ENCODE peak calls at places on chromosomes 13 and 19, in five cellular contexts. J is pancreas; X is CD8-positive, alpha-beta T cell; T is dorsolateral prefrontal cortex; B is suprapubic skin. V is an unnamed sample.

GRCh38 chr13:25602206-25602605 is 230.4 kb downstream of the ATP8A2 start:
- DNase-seq in X (no peak), B (no peak), T (no peak), J (no peak), V (no peak)

GRCh38 chr13:109517516-109517915 is 268.9 kb downstream of the IRS2 start:
- DNase-seq in J (no peak), T (no peak), X (no peak), B (no peak), V (no peak)

GRCh38 chr19:11680689-11681302 is 58.0 kb downstream of the ZNF823 start:
- DNase-seq in X (no peak), B (no peak), J (no peak), T (no peak), V (no peak)

GRCh38 chr13:52010890-52011689 is at the start of gene ATP7B:
- DNase-seq in T (no peak), B (peak), X (peak), J (no peak), V (no peak)

GRCh38 chr19:15563325-15563794 is 51.7 kb upstream of the CYP4F8 start:
- DNase-seq in B (no peak), J (peak), X (no peak), T (no peak), V (no peak)

GRCh38 chr13:98039261-98039660 is 85.8 kb downstream of the IPO5 start:
- DNase-seq in J (no peak), X (no peak), B (no peak), T (no peak), V (no peak)

GRCh38 chr19:50020481-50020880 is 4.7 kb downstream of the VRK3 start:
- DNase-seq in X (no peak), J (no peak), B (no peak), T (no peak), V (no peak)

GRCh38 chr13:24727731-24728601 is 36.0 kb upstream of the RNF17 start:
- DNase-seq in T (no peak), B (no peak), X (peak), J (no peak), V (peak)

GRCh38 chr19:12639901-12640613 is 26.5 kb downstream of the MAN2B1 start:
- DNase-seq in X (peak), T (peak), J (peak), B (peak), V (peak)

GRCh38 chr19:47095707-47096704 is 17.6 kb downstream of the ZC3H4 start:
- DNase-seq in T (no peak), B (peak), J (peak), X (no peak), V (no peak)

GRCh38 chr13:28097503-28097902 is 2.9 kb downstream of the FLT3 start:
- DNase-seq in T (no peak), J (no peak), B (no peak), X (no peak), V (no peak)

GRCh38 chr19:29269641-29270040 is 56.7 kb upstream of the UQCRFS1 start:
- DNase-seq in X (peak), T (no peak), B (peak), J (no peak), V (no peak)

GRCh38 chr19:33628921-33629825 is 7.4 kb downstream of the CHST8 start:
- DNase-seq in J (no peak), T (no peak), X (no peak), B (no peak), V (no peak)

GRCh38 chr19:36821758-36822157 is 16.4 kb downstream of the ZNF790 start:
- DNase-seq in B (no peak), T (no peak), J (no peak), X (no peak), V (no peak)

GRCh38 chr19:52331757-52332156 is 4.3 kb upstream of the ZNF610 start:
- DNase-seq in B (no peak), T (no peak), J (no peak), X (no peak), V (no peak)

GRCh38 chr13:78241278-78241919 is 322.8 kb upstream of the EDNRB start:
- DNase-seq in J (peak), T (peak), B (no peak), X (no peak), V (no peak)

GRCh38 chr13:27922974-27923612 is 3.3 kb downstream of the PDX1 start:
- DNase-seq in T (no peak), J (no peak), X (no peak), B (no peak), V (no peak)

GRCh38 chr13:29567411-29567810 is 28.1 kb downstream of the SLC7A1 start:
- DNase-seq in B (no peak), X (no peak), T (no peak), J (no peak), V (no peak)

GRCh38 chr19:17803264-17803896 is 8.4 kb downstream of the B3GNT3 start:
- DNase-seq in B (no peak), X (peak), T (no peak), J (no peak), V (no peak)

GRCh38 chr13:32645854-32646253 is 59.6 kb downstream of the PDS5B start:
- DNase-seq in T (no peak), B (no peak), X (no peak), J (no peak), V (no peak)

GRCh38 chr19:51143486-51143885 is 1.4 kb downstream of the SIGLEC7 start:
- DNase-seq in X (no peak), T (no peak), J (no peak), B (no peak), V (no peak)

GRCh38 chr19:11223208-11223607 is 16.2 kb upstream of the ANGPTL8 start:
- DNase-seq in X (no peak), J (no peak), B (no peak), T (no peak), V (no peak)

GRCh38 chr13:109789262-109789661 is 2.9 kb upstream of the IRS2 start:
- DNase-seq in J (no peak), T (no peak), X (no peak), B (no peak), V (no peak)

GRCh38 chr19:55484571-55485438 is at the start of gene NAT14:
- DNase-seq in X (peak), J (peak), T (peak), B (peak), V (peak)

GRCh38 chr19:39870171-39870971 is 24.2 kb upstream of the FBL start:
- DNase-seq in X (no peak), B (no peak), T (no peak), J (no peak), V (no peak)

GRCh38 chr13:20721454-20722357 is 18.2 kb downstream of the IL17D start:
- DNase-seq in J (peak), B (no peak), T (no peak), X (no peak), V (no peak)

GRCh38 chr19:22617614-22618325 is 16.4 kb upstream of the ZNF492 start:
- DNase-seq in X (no peak), J (no peak), T (no peak), B (no peak), V (no peak)

GRCh38 chr13:106599875-106600797 is 32.2 kb upstream of the ARGLU1 start:
- DNase-seq in J (no peak), T (no peak), B (no peak), X (no peak), V (no peak)

GRCh38 chr13:74866151-74866550 is 615.8 kb downstream of the TBC1D4 start:
- DNase-seq in X (no peak), B (no peak), T (no peak), J (no peak), V (no peak)

GRCh38 chr19:10353793-10354391 is 14.5 kb upstream of the ICAM3 start:
- DNase-seq in T (no peak), B (no peak), J (no peak), X (no peak), V (no peak)

GRCh38 chr13:99895428-99895998 is 76.1 kb downstream of the ZIC5 start:
- DNase-seq in X (peak), B (no peak), T (no peak), J (no peak), V (no peak)

GRCh38 chr13:35733832-35734231 is 257.3 kb upstream of the MAB21L1 start:
- DNase-seq in J (no peak), T (no peak), X (no peak), B (no peak), V (no peak)

GRCh38 chr13:23007430-23007829 is 173.3 kb upstream of the SGCG start:
- DNase-seq in T (no peak), X (no peak), B (no peak), J (no peak), V (no peak)

GRCh38 chr13:51006067-51006800 is 96.6 kb downstream of the RNASEH2B start:
- DNase-seq in J (no peak), B (no peak), T (peak), X (no peak), V (no peak)

GRCh38 chr19:10471909-10472308 is 31.2 kb downstream of the KEAP1 start:
- DNase-seq in B (no peak), X (no peak), T (no peak), J (no peak), V (no peak)

GRCh38 chr19:54418030-54418929 is 3.0 kb downstream of the TTYH1 start:
- DNase-seq in J (no peak), B (no peak), X (no peak), T (peak), V (no peak)

GRCh38 chr13:36323951-36324566 is 22.1 kb downstream of the SPART start:
- DNase-seq in X (no peak), B (no peak), T (no peak), J (no peak), V (no peak)

GRCh38 chr19:32339988-32340874 is 5.2 kb upstream of the ZNF507 start:
- DNase-seq in T (peak), J (peak), B (no peak), X (peak), V (peak)

DNA sequence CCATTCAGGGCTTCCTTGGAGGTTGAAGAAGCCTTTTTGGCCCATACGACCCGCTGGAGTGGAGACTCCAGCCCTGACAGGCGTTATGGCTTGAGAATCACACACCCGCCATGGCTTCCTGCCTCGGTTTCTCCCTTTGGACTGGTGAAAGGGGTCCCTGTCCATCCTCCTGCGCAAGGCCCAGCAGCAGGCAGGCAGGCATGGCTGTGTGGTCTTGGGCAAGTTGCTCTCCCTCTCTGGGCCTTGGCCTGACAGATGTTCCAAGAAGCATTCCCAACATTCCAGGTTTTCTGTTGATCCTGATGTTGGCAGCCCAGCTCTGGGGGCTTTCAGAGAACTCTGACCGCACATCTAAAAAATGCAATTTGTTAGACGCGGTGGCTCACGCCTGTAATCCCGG is 8.1 kb downstream of the PTPRS start:
- DNase-seq in T (no peak), X (no peak), B (no peak), J (no peak), V (no peak)
- H3K27ac ChIP-seq in T (no peak), X (no peak), B (no peak), J (no peak), V (no peak)

DNA sequence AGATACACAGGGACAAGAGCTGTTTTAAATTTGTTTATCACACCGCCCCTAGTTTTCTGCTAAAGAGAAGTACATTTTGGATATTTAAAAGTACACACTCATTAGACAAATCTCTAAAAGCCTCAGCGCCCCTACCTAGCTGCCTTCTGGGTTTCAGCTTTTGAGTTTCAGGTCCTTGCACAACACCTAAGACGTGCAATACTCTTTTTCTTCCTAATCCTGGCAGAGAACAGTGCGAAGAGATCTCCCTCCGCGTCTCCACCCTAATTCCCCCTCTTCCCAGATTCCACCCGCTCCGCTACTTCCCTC is 419 bp upstream of the KLF5 start:
- DNase-seq in B (no peak), T (no peak), J (no peak), X (no peak), V (no peak)
- H3K27ac ChIP-seq in B (peak), T (no peak), J (peak), X (no peak), V (peak)

DNA sequence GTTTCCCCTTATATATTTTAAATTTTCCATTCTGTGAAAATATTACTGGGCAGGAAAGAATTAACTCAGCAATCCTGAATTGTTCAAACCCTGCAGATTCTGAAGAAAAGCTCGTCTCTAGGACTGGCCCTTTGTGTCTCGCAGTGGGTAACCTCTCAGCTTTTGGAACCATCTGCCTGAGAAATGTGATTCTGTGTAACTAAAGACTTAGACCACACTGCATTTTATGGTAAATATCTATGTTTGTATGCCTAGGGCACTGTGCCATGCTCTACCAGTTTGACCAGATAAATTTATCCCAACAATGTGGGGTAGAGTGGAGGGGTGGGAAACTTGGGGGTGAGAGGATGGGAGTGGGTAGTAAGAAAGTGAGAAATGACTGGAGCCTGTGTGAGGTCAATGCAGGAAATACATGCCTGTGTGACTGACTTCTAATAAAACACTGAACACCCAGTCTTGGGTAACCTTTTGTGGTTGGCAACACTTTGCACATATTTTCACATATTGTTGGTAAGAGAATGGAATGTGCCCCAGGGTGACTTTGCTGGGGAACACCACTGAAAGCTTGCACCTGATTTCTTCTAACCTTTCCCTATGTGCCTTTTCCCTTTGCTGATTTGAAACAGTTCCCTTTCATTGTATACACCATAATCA is 1181.9 kb downstream of the OLFM4 start:
- DNase-seq in J (no peak), X (no peak), T (no peak), B (no peak), V (no peak)
- H3K27ac ChIP-seq in J (no peak), X (no peak), T (no peak), B (no peak), V (no peak)

DNA sequence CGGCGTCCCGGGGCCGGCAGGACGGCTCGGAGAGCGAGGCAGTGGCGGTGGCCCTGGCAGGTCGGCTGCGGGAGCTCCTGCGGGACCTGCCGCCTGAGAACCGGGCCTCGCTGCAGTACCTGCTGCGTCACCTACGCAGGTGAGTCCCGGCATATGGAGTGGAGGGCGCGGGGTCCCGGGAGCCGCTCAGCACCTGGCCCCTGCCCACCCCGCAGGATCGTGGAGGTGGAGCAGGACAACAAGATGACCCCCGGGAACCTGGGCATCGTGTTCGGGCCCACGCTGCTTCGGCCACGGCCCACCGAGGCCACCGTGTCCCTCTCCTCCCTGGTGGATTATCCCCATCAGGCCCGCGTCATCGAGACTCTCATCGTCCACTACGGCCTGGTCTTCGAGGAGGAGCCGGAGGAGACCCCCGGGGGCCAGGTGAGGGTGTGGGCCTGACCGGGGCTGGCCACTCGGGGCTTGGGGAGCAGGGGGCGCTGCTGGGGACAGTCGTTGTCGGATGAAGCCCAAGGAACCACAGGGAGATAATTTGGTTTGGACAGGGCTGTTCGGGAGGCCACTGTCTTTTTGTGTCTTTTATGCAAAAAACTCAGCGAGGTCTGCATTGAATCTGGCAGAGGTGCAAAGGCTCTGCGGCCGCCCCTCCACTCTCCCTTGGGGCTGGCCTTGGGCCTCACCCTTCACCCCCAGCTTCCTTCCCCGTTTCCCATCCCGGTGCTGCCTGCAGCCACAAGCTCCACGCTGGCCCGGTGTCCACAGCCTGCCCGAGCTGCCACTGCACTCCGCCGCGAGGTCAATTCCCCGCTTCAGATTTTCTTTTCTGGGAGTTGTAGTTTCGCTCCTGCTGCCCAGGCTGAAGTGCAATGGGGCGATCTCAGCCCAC is 12.0 kb downstream of the POLR2E start:
- DNase-seq in X (no peak), B (no peak), J (peak), T (no peak), V (no peak)
- H3K27ac ChIP-seq in X (no peak), B (peak), J (no peak), T (no peak), V (no peak)

DNA sequence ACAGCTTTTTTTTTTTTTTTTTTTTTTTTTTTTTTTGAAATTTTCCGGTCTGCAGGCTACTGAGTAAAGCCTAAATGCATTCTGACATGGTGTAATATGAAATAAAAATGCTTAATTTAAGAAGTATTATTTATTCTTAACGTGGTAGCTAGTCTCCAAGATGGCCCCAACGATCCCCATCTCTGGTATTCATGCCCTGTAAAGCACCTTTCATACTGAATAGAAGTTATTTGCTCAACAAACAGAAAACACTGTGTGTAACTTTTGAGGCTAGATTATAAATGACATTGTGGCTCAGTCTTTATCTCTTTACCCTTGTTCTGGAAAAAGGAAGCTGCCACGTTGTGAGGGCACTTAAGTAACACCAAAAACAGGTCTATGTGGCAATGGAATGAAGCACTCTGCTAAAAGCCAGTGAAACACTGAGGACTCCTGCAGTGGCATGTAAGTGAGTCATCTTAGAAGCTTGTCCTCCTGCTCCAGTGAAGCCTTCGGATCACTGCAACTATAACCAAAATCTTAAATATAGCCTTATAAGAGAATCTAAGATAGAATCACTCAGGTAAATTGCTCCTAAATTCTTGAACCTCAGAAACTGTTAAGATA is 128.7 kb downstream of the UGGT2 start:
- DNase-seq in B (no peak), J (no peak), X (no peak), T (no peak), V (no peak)
- H3K27ac ChIP-seq in B (no peak), J (no peak), X (no peak), T (no peak), V (no peak)

GRCh38 chr19:48879025-48879572 is 6.9 kb downstream of the PPP1R15A start:
- DNase-seq in X (no peak), T (no peak), B (no peak), J (no peak), V (no peak)
- H3K27ac ChIP-seq in X (no peak), T (no peak), B (no peak), J (no peak), V (no peak)

DNA sequence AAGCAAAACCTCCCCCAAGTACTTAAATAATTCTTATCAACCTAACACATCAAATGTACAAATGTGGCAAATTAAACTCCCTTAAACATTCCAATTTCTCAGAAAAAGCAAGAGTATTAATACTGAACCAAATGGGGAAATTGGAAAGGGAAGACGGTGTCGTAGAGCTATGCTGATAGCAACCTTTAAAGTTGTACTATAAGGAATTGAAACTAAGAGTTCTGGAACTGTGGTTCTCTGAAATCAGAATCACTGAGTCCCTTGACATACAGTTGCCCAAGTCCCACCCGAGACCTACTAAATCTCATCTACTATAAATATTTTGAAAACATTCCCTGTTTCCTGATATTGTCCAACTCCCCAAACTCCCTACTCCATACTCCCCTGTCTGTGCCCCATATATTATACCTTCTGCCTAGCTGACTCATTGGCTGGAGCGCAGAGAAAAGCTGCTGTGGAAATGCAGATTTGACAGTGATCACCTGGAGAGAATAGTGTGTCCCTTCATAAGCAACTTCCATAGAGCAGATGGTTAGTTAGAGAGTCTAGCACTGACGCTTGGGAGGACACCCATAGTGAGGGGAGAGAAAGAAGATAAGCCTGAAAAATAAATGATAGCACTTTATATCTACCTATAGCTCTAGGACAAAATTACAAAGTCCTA is 51.4 kb upstream of the ITM2B start:
- DNase-seq in J (no peak), B (no peak), X (no peak), T (no peak), V (no peak)
- H3K27ac ChIP-seq in J (no peak), B (no peak), X (no peak), T (no peak), V (no peak)

GRCh38 chr19:3304871-3305423 is 61.4 kb upstream of the NFIC start:
- DNase-seq in B (no peak), J (peak), X (peak), T (peak), V (peak)
- H3K27ac ChIP-seq in B (no peak), J (no peak), X (no peak), T (no peak), V (no peak)